ENCODE peak calls at places on chromosomes 6 and 20, in six cellular contexts. W is adrenal gland; N is sciatic nerve; R is lower lobe of right lung; H is stimulated activated CD4-positive, alpha-beta T cell treated with anti-CD3 and anti-CD28 coated beads, Interleukin-2, amount 100 ng/mL, for 24 hours; C is LoVo. T is an unnamed sample.

GRCh38 chr6:153001767-153002612 is 519 bp downstream of the MTRF1L start:
- DNase-seq in W (peak), N (no peak), H (peak), C (peak), R (no peak), T (no peak)

GRCh38 chr20:50535162-50535561 is 25.0 kb downstream of the PTPN1 start:
- DNase-seq in R (no peak), C (no peak), H (no peak), N (no peak), W (no peak), T (no peak)

GRCh38 chr6:20233007-20233730 is 20.9 kb upstream of the MBOAT1 start:
- DNase-seq in W (no peak), R (no peak), C (no peak), H (no peak), N (no peak), T (no peak)

GRCh38 chr6:144895890-144896289 is 610.8 kb downstream of the UTRN start:
- DNase-seq in C (no peak), N (no peak), W (no peak), H (no peak), R (no peak), T (no peak)

GRCh38 chr6:121592955-121593665 is 157.7 kb downstream of the GJA1 start:
- DNase-seq in C (no peak), W (no peak), R (no peak), H (no peak), N (no peak), T (no peak)

GRCh38 chr6:159298840-159299239 is 129.6 kb downstream of the FNDC1 start:
- DNase-seq in C (no peak), N (no peak), W (no peak), H (no peak), R (no peak), T (no peak)

GRCh38 chr6:53154794-53155193 is 6.2 kb upstream of the GCM1 start:
- DNase-seq in H (no peak), R (no peak), N (no peak), C (no peak), W (no peak), T (no peak)

GRCh38 chr20:46215913-46216707 is 92.2 kb downstream of the CDH22 start:
- DNase-seq in N (no peak), R (no peak), H (no peak), C (peak), W (peak), T (no peak)

GRCh38 chr20:35699127-35699913 is at the start of the genes NFS1 and ROMO1:
- DNase-seq in R (peak), C (peak), N (peak), W (peak), H (peak), T (peak)

GRCh38 chr6:158847786-158848185 is 28.6 kb upstream of the EZR start:
- DNase-seq in N (no peak), W (no peak), H (no peak), R (no peak), C (no peak), T (no peak)

GRCh38 chr6:148723484-148723883 is 23.3 kb upstream of the UST start:
- DNase-seq in H (no peak), C (no peak), W (no peak), R (no peak), N (no peak), T (no peak)

GRCh38 chr20:56926501-56926900 is 297.4 kb downstream of the TFAP2C start:
- DNase-seq in N (no peak), H (no peak), R (no peak), W (no peak), C (no peak), T (no peak)

GRCh38 chr6:130185658-130186057 is 37.1 kb downstream of the SAMD3 start:
- DNase-seq in H (no peak), C (no peak), R (no peak), W (no peak), N (no peak), T (no peak)

GRCh38 chr6:39808934-39809333 is 16.8 kb downstream of the DAAM2 start:
- DNase-seq in H (no peak), N (no peak), W (no peak), R (no peak), C (no peak), T (no peak)

GRCh38 chr6:2767327-2767985 is 2.3 kb downstream of the WRNIP1 start:
- DNase-seq in C (no peak), N (no peak), R (no peak), H (no peak), W (no peak), T (no peak)

GRCh38 chr20:51382986-51383821 is 159.3 kb downstream of the NFATC2 start:
- DNase-seq in N (peak), W (no peak), C (no peak), R (no peak), H (no peak), T (no peak)

GRCh38 chr6:121436172-121436965 is 923 bp downstream of the GJA1 start:
- DNase-seq in R (no peak), H (no peak), N (no peak), C (no peak), W (no peak), T (no peak)

GRCh38 chr6:145844933-145845531 is 30.4 kb upstream of the FBXO30 start:
- DNase-seq in H (no peak), R (no peak), C (no peak), N (no peak), W (no peak), T (no peak)

GRCh38 chr6:43093361-43094289 is 17.5 kb downstream of the PTK7 start:
- DNase-seq in W (peak), N (no peak), R (no peak), H (no peak), C (no peak), T (no peak)

GRCh38 chr20:10260316-10260715 is 41.7 kb downstream of the SNAP25 start:
- DNase-seq in W (no peak), H (no peak), C (no peak), N (no peak), R (no peak), T (no peak)

GRCh38 chr6:168641455-168641854 is 200.5 kb downstream of the SMOC2 start:
- DNase-seq in H (no peak), C (peak), N (no peak), W (peak), R (no peak), T (no peak)

GRCh38 chr6:8131265-8131897 is 29.0 kb upstream of the EEF1E1 start:
- DNase-seq in C (peak), R (no peak), W (peak), N (no peak), H (peak), T (peak)

GRCh38 chr20:18566892-18567738 is at the start of gene SMIM26:
- DNase-seq in N (peak), R (peak), W (peak), H (peak), C (peak), T (peak)

GRCh38 chr20:10728873-10729670 is 55.3 kb upstream of the JAG1 start:
- DNase-seq in R (no peak), H (no peak), W (no peak), C (no peak), N (no peak), T (no peak)

GRCh38 chr20:39045676-39046075 is 83.5 kb downstream of the DHX35 start:
- DNase-seq in H (no peak), W (no peak), N (no peak), C (no peak), R (no peak), T (no peak)

GRCh38 chr6:90406142-90406794 is 109.6 kb upstream of the BACH2 start:
- DNase-seq in H (peak), W (no peak), R (no peak), C (peak), N (no peak), T (no peak)

GRCh38 chr20:36390719-36391415 is 84.7 kb downstream of the DLGAP4 start:
- DNase-seq in C (no peak), N (no peak), H (no peak), R (no peak), W (no peak), T (no peak)

T was measured in activated T-cell treated with anti-CD3 and anti-CD28 coated beads for 48 hours.